ENCODE peak calls at places on chromosomes 2 and 18, in nine cellular contexts. A is brain microvascular endothelial cell, X is colonic mucosa, T is Panc1, O is cardiac muscle cell, E is psoas muscle, K is RWPE1, D is PC-9, B is HepG2. G is an unnamed sample.

GRCh38 chr2:191539068-191539467 is 138.9 kb upstream of the NABP1 start:
- DNase-seq in A (peak; percentile 24), X (no peak), T (no peak), O (peak; percentile 57), E (no peak), K (peak; percentile 44), D (no peak), B (no peak), G (no peak)

GRCh38 chr2:85753525-85754312 is at the start of gene ATOH8:
- DNase-seq in A (peak; percentile 32), X (peak; percentile 78), T (no peak), O (peak; percentile 76), E (peak; percentile 90), K (no peak), D (no peak), B (peak; percentile 67), G (no peak)

GRCh38 chr18:63238711-63239110 is 80.9 kb downstream of the BCL2 start:
- DNase-seq in A (no peak), X (no peak), T (no peak), O (no peak), E (no peak), K (no peak), D (no peak), B (no peak), G (no peak)

GRCh38 chr18:7458873-7459272 is 108.2 kb upstream of the PTPRM start:
- DNase-seq in A (no peak), X (no peak), T (no peak), O (no peak), E (no peak), K (no peak), D (no peak), B (no peak), G (no peak)

GRCh38 chr2:232913903-232914302 is 43.8 kb downstream of the SNORC start:
- DNase-seq in A (no peak), X (no peak), T (no peak), O (no peak), E (no peak), K (no peak), D (no peak), B (no peak), G (no peak)

GRCh38 chr18:10245517-10246175 is 208.8 kb upstream of the APCDD1 start:
- DNase-seq in A (no peak), X (no peak), T (no peak), O (no peak), E (no peak), K (no peak), D (no peak), B (no peak), G (no peak)

GRCh38 chr2:16664052-16664731 is 1.4 kb downstream of the CYRIA start:
- DNase-seq in A (peak; percentile 93), X (peak; percentile 62), T (no peak), O (peak; percentile 79), E (peak; percentile 75), K (no peak), D (no peak), B (no peak), G (peak; percentile 71)

GRCh38 chr2:230865324-230865765 is 603 bp downstream of the ITM2C start:
- DNase-seq in A (no peak), X (peak; percentile 69), T (no peak), O (peak; percentile 29), E (no peak), K (no peak), D (no peak), B (no peak), G (no peak)

GRCh38 chr2:210303498-210303897 is 11.5 kb downstream of the MYL1 start:
- DNase-seq in A (no peak), X (no peak), T (no peak), O (no peak), E (no peak), K (no peak), D (no peak), B (no peak), G (no peak)

DNA sequence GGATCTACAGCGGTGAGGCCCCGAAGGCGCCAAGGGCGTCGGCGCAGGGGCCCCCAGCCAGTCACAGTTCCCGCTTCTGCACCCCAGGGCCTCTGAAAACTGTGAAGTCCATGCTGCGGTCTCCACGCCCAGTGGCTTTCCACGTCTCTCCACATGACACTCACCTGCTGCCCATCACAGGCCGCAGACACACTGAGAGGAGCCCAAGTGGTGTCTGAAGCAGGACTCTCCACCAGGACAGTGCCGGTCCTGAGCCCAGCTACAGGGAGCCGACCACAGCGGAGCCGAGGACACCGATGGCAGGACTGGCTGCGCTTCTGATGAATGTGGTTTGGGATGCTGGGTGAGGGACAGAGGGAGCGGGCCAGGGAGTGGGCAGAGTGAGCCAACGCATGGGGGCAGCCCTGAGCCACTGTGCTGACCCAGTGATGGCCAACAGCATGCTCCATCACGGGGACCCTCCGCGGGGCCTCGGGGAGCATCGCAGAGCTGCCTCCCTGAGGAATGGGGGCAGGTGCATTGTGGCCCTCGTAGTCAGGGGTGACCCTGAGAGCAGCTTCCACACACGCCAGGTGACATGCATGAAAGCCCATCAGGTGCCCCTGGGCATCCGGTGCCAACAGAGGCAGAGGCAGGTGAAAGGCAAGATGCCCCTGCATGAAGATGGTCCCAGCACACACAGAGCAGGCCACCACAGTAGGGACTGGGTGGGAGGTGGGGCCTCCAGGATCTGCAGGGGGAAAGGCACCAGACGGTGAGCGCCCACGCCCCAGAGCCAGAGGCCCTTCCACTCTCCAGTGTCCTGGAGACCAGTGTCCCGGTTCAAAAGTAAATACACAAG is 116.6 kb downstream of the HDAC4 start:
- DNase-seq in A (no peak), X (no peak), T (no peak), O (no peak), E (peak; percentile 54), K (no peak), D (no peak), B (no peak), G (no peak)
- H3K27ac ChIP-seq in A (no peak overlapping the region), X (no peak overlapping the region), T (no peak overlapping the region), O (no peak overlapping the region), E (peak overlapping the region; percentile 97), K (no peak overlapping the region), D (no peak overlapping the region), B (no peak overlapping the region), G (no peak overlapping the region)

DNA sequence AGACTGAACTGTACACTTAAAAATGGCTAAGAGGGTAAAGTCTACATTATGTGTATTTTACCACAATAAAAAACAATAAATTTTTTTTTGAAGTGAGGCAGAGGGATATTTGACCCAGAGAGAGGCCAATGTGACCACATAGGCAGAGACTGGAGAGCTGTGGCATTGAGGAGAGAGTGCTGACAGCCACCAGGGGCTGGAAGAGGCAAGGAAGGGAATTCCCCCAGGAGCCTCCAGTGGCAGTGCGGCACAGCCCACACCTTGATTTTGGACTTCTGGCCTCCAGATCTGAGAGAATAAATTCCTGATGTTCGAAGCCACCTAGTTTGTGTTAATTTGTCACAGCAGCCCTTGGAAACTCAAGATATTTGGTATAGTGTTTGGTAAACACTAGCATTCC is 22.7 kb downstream of the ANKRD29 start:
- DNase-seq in A (no peak), X (no peak), T (no peak), O (no peak), E (no peak), K (no peak), D (no peak), B (peak; percentile 22), G (no peak)
- TF ChIP-seq CTCF in A (peak; percentile 25), X (no peak), T (no peak), O (no peak), E (no peak), K (no peak), D (no peak), B (peak; percentile 47), G (no peak)

GRCh38 chr18:31046916-31047315 is 4.4 kb upstream of the DSC3 start:
- DNase-seq in A (no peak), X (no peak), T (no peak), O (no peak), E (no peak), K (peak; percentile 26), D (no peak), B (no peak), G (no peak)

GRCh38 chr18:31045599-31045998 is 3.1 kb upstream of the DSC3 start:
- DNase-seq in A (no peak), X (no peak), T (no peak), O (no peak), E (no peak), K (no peak), D (no peak), B (peak; percentile 9), G (no peak)

GRCh38 chr18:31056296-31056695 is 13.8 kb upstream of the DSC3 start:
- DNase-seq in A (no peak), X (no peak), T (no peak), O (no peak), E (no peak), K (no peak), D (no peak), B (no peak), G (no peak)

GRCh38 chr18:31049189-31049588 is 6.6 kb upstream of the DSC3 start:
- DNase-seq in A (no peak), X (no peak), T (no peak), O (no peak), E (no peak), K (no peak), D (no peak), B (no peak), G (no peak)

GRCh38 chr18:31050635-31051034 is 8.1 kb upstream of the DSC3 start:
- DNase-seq in A (no peak), X (no peak), T (no peak), O (no peak), E (no peak), K (no peak), D (no peak), B (no peak), G (no peak)
- H3K27ac ChIP-seq in A (no peak overlapping the region), X (no peak overlapping the region), T (no peak overlapping the region), O (no peak overlapping the region), E (no peak overlapping the region), K (no peak overlapping the region), D (no peak overlapping the region), B (no peak overlapping the region), G (no peak overlapping the region)

GRCh38 chr2:203578511-203579130 is 43.5 kb upstream of the RAPH1 start:
- DNase-seq in A (no peak), X (no peak), T (no peak), O (no peak), E (no peak), K (no peak), D (no peak), B (no peak), G (no peak)

GRCh38 chr2:203582468-203582867 is 47.4 kb upstream of the RAPH1 start:
- DNase-seq in A (no peak), X (peak; percentile 56), T (no peak), O (peak; percentile 70), E (no peak), K (no peak), D (no peak), B (no peak), G (no peak)

GRCh38 chr2:203579131-203579643 is 44.1 kb upstream of the RAPH1 start:
- DNase-seq in A (peak; percentile 71), X (peak; percentile 89), T (no peak), O (peak; percentile 54), E (no peak), K (peak; percentile 88), D (peak; percentile 98), B (no peak), G (peak; percentile 26)

GRCh38 chr2:203580846-203581245 is 45.7 kb upstream of the RAPH1 start:
- DNase-seq in A (no peak), X (no peak), T (no peak), O (no peak), E (no peak), K (no peak), D (no peak), B (no peak), G (no peak)

DNA sequence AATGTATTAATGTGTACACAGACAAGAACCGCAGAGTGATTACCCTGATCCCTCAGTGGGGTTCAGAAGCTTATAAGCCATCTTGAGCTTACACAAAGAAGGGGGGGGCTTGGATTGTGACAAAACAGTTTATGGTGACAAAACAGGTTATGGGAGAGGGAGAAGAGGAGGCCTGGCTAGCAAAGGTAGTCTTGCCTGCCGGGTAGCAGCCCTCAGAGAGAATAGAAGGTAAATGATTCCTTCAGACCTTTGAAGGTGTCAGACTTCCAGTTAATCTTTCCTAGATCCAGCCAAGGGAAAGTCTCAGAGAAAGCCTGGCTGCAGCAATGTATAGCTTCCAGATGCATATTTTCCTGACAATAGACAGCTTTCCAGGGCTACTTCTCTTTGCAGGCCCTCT is 44.6 kb upstream of the RAPH1 start:
- DNase-seq in A (no peak), X (peak; percentile 24), T (no peak), O (no peak), E (no peak), K (no peak), D (no peak), B (no peak), G (no peak)
- TF ChIP-seq CTCF in A (no peak), X (no peak), T (no peak), O (no peak), E (no peak), K (no peak), D (no peak), B (no peak), G (no peak)

G was measured in AG04450.